ENCODE peak calls at places on chromosomes 3 and 15, in nine cellular contexts. One of them, this sample, is unnamed.

GRCh38 chr3:62142280-62142679 is 231.1 kb downstream of the FEZF2 start:
- DNase-seq in CD4-positive, CD25-positive, alpha-beta regulatory T cell: no peak
- DNase-seq in thoracic aorta: no peak
- DNase-seq in activated CD8-positive, alpha-beta memory T cell treated with anti-CD3 and anti-CD28 coated beads for 48 hours: no peak
- DNase-seq in nephron progenitor cell: no peak
- DNase-seq in stimulated activated naive B cell treated with anti-CD40 and anti-IgM and Interleukin-4, amounts not matched to agents 10 μg/mL and 1 μg/mL and 100 μg/mL, for 72 hours: no peak
- DNase-seq in stimulated activated effector memory CD8-positive, alpha-beta T cell treated with anti-CD3 and anti-CD28 coated beads, Interleukin-12 subunit alpha, Interleukin-12 subunit beta, amount 100 ng/mL, for 72 hours: no peak
- DNase-seq in stimulated activated CD4-positive, alpha-beta T cell treated with anti-CD3 and anti-CD28 coated beads, Interleukin-4, amount 100 ng/mL, for 1 hour: no peak
- DNase-seq in T-helper 2 cell: no peak
- DNase-seq in this sample: no peak

GRCh38 chr3:197541756-197542539 is 13.8 kb downstream of the BDH1 start:
- DNase-seq in stimulated activated effector memory CD8-positive, alpha-beta T cell treated with anti-CD3 and anti-CD28 coated beads, Interleukin-12 subunit alpha, Interleukin-12 subunit beta, amount 100 ng/mL, for 72 hours: no peak
- DNase-seq in nephron progenitor cell: peak; percentile 55
- DNase-seq in T-helper 2 cell: no peak
- DNase-seq in activated CD8-positive, alpha-beta memory T cell treated with anti-CD3 and anti-CD28 coated beads for 48 hours: no peak
- DNase-seq in CD4-positive, CD25-positive, alpha-beta regulatory T cell: no peak
- DNase-seq in stimulated activated naive B cell treated with anti-CD40 and anti-IgM and Interleukin-4, amounts not matched to agents 10 μg/mL and 1 μg/mL and 100 μg/mL, for 72 hours: no peak
- DNase-seq in thoracic aorta: no peak
- DNase-seq in stimulated activated CD4-positive, alpha-beta T cell treated with anti-CD3 and anti-CD28 coated beads, Interleukin-4, amount 100 ng/mL, for 1 hour: no peak
- DNase-seq in this sample: no peak

GRCh38 chr3:139537795-139538538 is 1.6 kb downstream of the RBP1 start:
- DNase-seq in activated CD8-positive, alpha-beta memory T cell treated with anti-CD3 and anti-CD28 coated beads for 48 hours: no peak
- DNase-seq in CD4-positive, CD25-positive, alpha-beta regulatory T cell: no peak
- DNase-seq in stimulated activated naive B cell treated with anti-CD40 and anti-IgM and Interleukin-4, amounts not matched to agents 10 μg/mL and 1 μg/mL and 100 μg/mL, for 72 hours: no peak
- DNase-seq in nephron progenitor cell: no peak
- DNase-seq in stimulated activated effector memory CD8-positive, alpha-beta T cell treated with anti-CD3 and anti-CD28 coated beads, Interleukin-12 subunit alpha, Interleukin-12 subunit beta, amount 100 ng/mL, for 72 hours: no peak
- DNase-seq in thoracic aorta: no peak
- DNase-seq in stimulated activated CD4-positive, alpha-beta T cell treated with anti-CD3 and anti-CD28 coated beads, Interleukin-4, amount 100 ng/mL, for 1 hour: no peak
- DNase-seq in T-helper 2 cell: no peak
- DNase-seq in this sample: no peak

GRCh38 chr3:99499235-99499798 is 139.1 kb upstream of the COL8A1 start:
- DNase-seq in stimulated activated naive B cell treated with anti-CD40 and anti-IgM and Interleukin-4, amounts not matched to agents 10 μg/mL and 1 μg/mL and 100 μg/mL, for 72 hours: no peak
- DNase-seq in T-helper 2 cell: no peak
- DNase-seq in CD4-positive, CD25-positive, alpha-beta regulatory T cell: peak; percentile 22
- DNase-seq in stimulated activated CD4-positive, alpha-beta T cell treated with anti-CD3 and anti-CD28 coated beads, Interleukin-4, amount 100 ng/mL, for 1 hour: no peak
- DNase-seq in activated CD8-positive, alpha-beta memory T cell treated with anti-CD3 and anti-CD28 coated beads for 48 hours: no peak
- DNase-seq in thoracic aorta: no peak
- DNase-seq in stimulated activated effector memory CD8-positive, alpha-beta T cell treated with anti-CD3 and anti-CD28 coated beads, Interleukin-12 subunit alpha, Interleukin-12 subunit beta, amount 100 ng/mL, for 72 hours: no peak
- DNase-seq in nephron progenitor cell: peak; percentile 30
- DNase-seq in this sample: no peak

GRCh38 chr3:42839616-42840015 is 30.4 kb downstream of the ACKR2 start:
- DNase-seq in T-helper 2 cell: no peak
- DNase-seq in stimulated activated CD4-positive, alpha-beta T cell treated with anti-CD3 and anti-CD28 coated beads, Interleukin-4, amount 100 ng/mL, for 1 hour: no peak
- DNase-seq in nephron progenitor cell: peak; percentile 34
- DNase-seq in stimulated activated effector memory CD8-positive, alpha-beta T cell treated with anti-CD3 and anti-CD28 coated beads, Interleukin-12 subunit alpha, Interleukin-12 subunit beta, amount 100 ng/mL, for 72 hours: no peak
- DNase-seq in thoracic aorta: no peak
- DNase-seq in activated CD8-positive, alpha-beta memory T cell treated with anti-CD3 and anti-CD28 coated beads for 48 hours: no peak
- DNase-seq in stimulated activated naive B cell treated with anti-CD40 and anti-IgM and Interleukin-4, amounts not matched to agents 10 μg/mL and 1 μg/mL and 100 μg/mL, for 72 hours: peak; percentile 21
- DNase-seq in CD4-positive, CD25-positive, alpha-beta regulatory T cell: peak; percentile 64
- DNase-seq in this sample: no peak

GRCh38 chr15:75531041-75531450 is 48.1 kb downstream of the PTPN9 start:
- DNase-seq in nephron progenitor cell: no peak
- DNase-seq in stimulated activated naive B cell treated with anti-CD40 and anti-IgM and Interleukin-4, amounts not matched to agents 10 μg/mL and 1 μg/mL and 100 μg/mL, for 72 hours: no peak
- DNase-seq in activated CD8-positive, alpha-beta memory T cell treated with anti-CD3 and anti-CD28 coated beads for 48 hours: no peak
- DNase-seq in CD4-positive, CD25-positive, alpha-beta regulatory T cell: peak; percentile 16
- DNase-seq in T-helper 2 cell: no peak
- DNase-seq in stimulated activated effector memory CD8-positive, alpha-beta T cell treated with anti-CD3 and anti-CD28 coated beads, Interleukin-12 subunit alpha, Interleukin-12 subunit beta, amount 100 ng/mL, for 72 hours: no peak
- DNase-seq in stimulated activated CD4-positive, alpha-beta T cell treated with anti-CD3 and anti-CD28 coated beads, Interleukin-4, amount 100 ng/mL, for 1 hour: no peak
- DNase-seq in thoracic aorta: peak; percentile 14
- DNase-seq in this sample: no peak

GRCh38 chr3:180617049-180617448 is 15.1 kb downstream of the TTC14 start:
- DNase-seq in stimulated activated CD4-positive, alpha-beta T cell treated with anti-CD3 and anti-CD28 coated beads, Interleukin-4, amount 100 ng/mL, for 1 hour: no peak
- DNase-seq in stimulated activated naive B cell treated with anti-CD40 and anti-IgM and Interleukin-4, amounts not matched to agents 10 μg/mL and 1 μg/mL and 100 μg/mL, for 72 hours: no peak
- DNase-seq in nephron progenitor cell: no peak
- DNase-seq in CD4-positive, CD25-positive, alpha-beta regulatory T cell: no peak
- DNase-seq in T-helper 2 cell: no peak
- DNase-seq in activated CD8-positive, alpha-beta memory T cell treated with anti-CD3 and anti-CD28 coated beads for 48 hours: no peak
- DNase-seq in stimulated activated effector memory CD8-positive, alpha-beta T cell treated with anti-CD3 and anti-CD28 coated beads, Interleukin-12 subunit alpha, Interleukin-12 subunit beta, amount 100 ng/mL, for 72 hours: no peak
- DNase-seq in thoracic aorta: no peak
- DNase-seq in this sample: no peak

GRCh38 chr3:182567666-182568065 is 225.6 kb upstream of the ATP11B start:
- DNase-seq in thoracic aorta: no peak
- DNase-seq in stimulated activated effector memory CD8-positive, alpha-beta T cell treated with anti-CD3 and anti-CD28 coated beads, Interleukin-12 subunit alpha, Interleukin-12 subunit beta, amount 100 ng/mL, for 72 hours: no peak
- DNase-seq in T-helper 2 cell: no peak
- DNase-seq in CD4-positive, CD25-positive, alpha-beta regulatory T cell: no peak
- DNase-seq in stimulated activated naive B cell treated with anti-CD40 and anti-IgM and Interleukin-4, amounts not matched to agents 10 μg/mL and 1 μg/mL and 100 μg/mL, for 72 hours: no peak
- DNase-seq in activated CD8-positive, alpha-beta memory T cell treated with anti-CD3 and anti-CD28 coated beads for 48 hours: no peak
- DNase-seq in stimulated activated CD4-positive, alpha-beta T cell treated with anti-CD3 and anti-CD28 coated beads, Interleukin-4, amount 100 ng/mL, for 1 hour: no peak
- DNase-seq in nephron progenitor cell: no peak
- DNase-seq in this sample: no peak

GRCh38 chr3:83218383-83219200 is 1457.1 kb upstream of the GBE1 start:
- DNase-seq in nephron progenitor cell: no peak
- DNase-seq in stimulated activated naive B cell treated with anti-CD40 and anti-IgM and Interleukin-4, amounts not matched to agents 10 μg/mL and 1 μg/mL and 100 μg/mL, for 72 hours: no peak
- DNase-seq in T-helper 2 cell: no peak
- DNase-seq in stimulated activated effector memory CD8-positive, alpha-beta T cell treated with anti-CD3 and anti-CD28 coated beads, Interleukin-12 subunit alpha, Interleukin-12 subunit beta, amount 100 ng/mL, for 72 hours: no peak
- DNase-seq in thoracic aorta: no peak
- DNase-seq in activated CD8-positive, alpha-beta memory T cell treated with anti-CD3 and anti-CD28 coated beads for 48 hours: no peak
- DNase-seq in CD4-positive, CD25-positive, alpha-beta regulatory T cell: no peak
- DNase-seq in stimulated activated CD4-positive, alpha-beta T cell treated with anti-CD3 and anti-CD28 coated beads, Interleukin-4, amount 100 ng/mL, for 1 hour: no peak
- DNase-seq in this sample: peak; percentile 40